ENCODE peak calls at places on chromosomes 1 and 21, in five cellular contexts. J is spleen, X is AG04450, B is AG04449, Q is H9. K is an unnamed sample.

GRCh38 chr1:33296824-33297223 is 24.1 kb downstream of the A3GALT2 start:
- DNase-seq in J (peak), X (no peak), B (no peak), Q (no peak), K (no peak)

GRCh38 chr1:211241071-211241470 is 18.1 kb upstream of the RCOR3 start:
- DNase-seq in J (no peak), X (no peak), B (no peak), Q (no peak), K (no peak)

GRCh38 chr1:236425031-236425663 is 31.1 kb downstream of the EDARADD start:
- DNase-seq in J (no peak), X (no peak), B (no peak), Q (peak), K (no peak)

GRCh38 chr1:39409055-39409816 is 82.2 kb upstream of the BMP8A start:
- DNase-seq in J (peak), X (no peak), B (no peak), Q (peak), K (peak)

GRCh38 chr1:26771643-26772321 is 16.0 kb upstream of the PIGV start:
- DNase-seq in J (no peak), X (peak), B (peak), Q (no peak), K (no peak)

GRCh38 chr1:103211073-103211472 is 102.8 kb upstream of the COL11A1 start:
- DNase-seq in J (no peak), X (no peak), B (no peak), Q (no peak), K (no peak)

GRCh38 chr1:53519412-53519811 is 60.2 kb downstream of the DMRTB1 start:
- DNase-seq in J (no peak), X (no peak), B (no peak), Q (no peak), K (no peak)

GRCh38 chr21:14533555-14534400 is 12.3 kb downstream of the SAMSN1 start:
- DNase-seq in J (no peak), X (no peak), B (no peak), Q (no peak), K (no peak)

GRCh38 chr1:55170426-55170825 is 44.7 kb downstream of the USP24 start:
- DNase-seq in J (no peak), X (no peak), B (no peak), Q (no peak), K (no peak)

GRCh38 chr21:35048706-35049617 is at the start of gene RUNX1:
- DNase-seq in J (peak), X (no peak), B (no peak), Q (no peak), K (no peak)

GRCh38 chr1:26290061-26290415 is 10.2 kb downstream of the SH3BGRL3 start:
- DNase-seq in J (no peak), X (no peak), B (no peak), Q (no peak), K (no peak)

GRCh38 chr1:21291184-21291583 is 921 bp upstream of the ECE1 start:
- DNase-seq in J (no peak), X (no peak), B (no peak), Q (no peak), K (no peak)

GRCh38 chr1:53316742-53317650 is 10.9 kb downstream of the LRP8 start:
- DNase-seq in J (peak), X (no peak), B (no peak), Q (no peak), K (no peak)

GRCh38 chr1:115642168-115643072 is 650 bp downstream of the VANGL1 start:
- DNase-seq in J (peak), X (no peak), B (no peak), Q (peak), K (peak)
- TF ChIP-seq CTCF in J (no peak), X (peak), B (no peak), Q (peak), K (no peak)

GRCh38 chr1:199460933-199461332 is 566.6 kb upstream of the NR5A2 start:
- DNase-seq in J (no peak), X (no peak), B (no peak), Q (no peak), K (no peak)
- TF ChIP-seq CTCF in J (no peak), X (peak), B (no peak), Q (no peak), K (no peak)

GRCh38 chr1:13451399-13451965 is 41.2 kb downstream of the PRAMEF20 start:
- DNase-seq in J (no peak), X (no peak), B (no peak), Q (no peak), K (no peak)
- TF ChIP-seq CTCF in J (no peak), X (no peak), B (no peak), Q (no peak), K (no peak)

GRCh38 chr1:195717651-195718050 is 890.6 kb downstream of the KCNT2 start:
- DNase-seq in J (no peak), X (no peak), B (no peak), Q (no peak), K (no peak)
- TF ChIP-seq CTCF in J (no peak), X (peak), B (peak), Q (peak), K (no peak)

GRCh38 chr1:42977653-42978052 is 19.0 kb upstream of the SLC2A1 start:
- DNase-seq in J (no peak), X (no peak), B (no peak), Q (no peak), K (no peak)
- TF ChIP-seq CTCF in J (no peak), X (no peak), B (no peak), Q (no peak), K (no peak)

GRCh38 chr1:66712819-66713218 is 39.4 kb upstream of the DYNLT5 start:
- DNase-seq in J (no peak), X (no peak), B (no peak), Q (no peak), K (no peak)

GRCh38 chr1:66711420-66711819 is 40.8 kb upstream of the DYNLT5 start:
- DNase-seq in J (no peak), X (no peak), B (no peak), Q (no peak), K (no peak)
- TF ChIP-seq CTCF in J (no peak), X (no peak), B (peak), Q (peak), K (no peak)

DNA sequence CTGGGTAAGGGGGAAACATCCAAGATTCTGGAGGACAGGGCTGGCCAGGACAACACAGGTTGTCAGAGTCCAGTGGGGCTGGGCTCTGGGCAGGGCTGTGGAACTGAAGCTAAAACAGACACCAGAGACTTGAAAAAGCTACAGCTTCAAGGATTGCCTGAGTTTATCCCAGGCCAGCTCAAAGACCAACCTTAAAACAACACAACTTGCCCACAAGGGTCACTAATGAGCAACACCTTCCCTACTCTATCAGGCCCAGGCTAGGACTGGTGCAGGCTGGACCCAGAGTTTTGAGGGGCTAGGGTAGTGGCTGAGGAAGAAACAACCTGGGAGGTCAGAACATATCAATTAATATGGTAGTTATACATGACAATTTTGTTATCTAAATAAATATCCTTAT is 160.7 kb downstream of the SLC45A1 start:
- DNase-seq in J (no peak), X (no peak), B (no peak), Q (no peak), K (no peak)
- TF ChIP-seq CTCF in J (no peak), X (no peak), B (no peak), Q (no peak), K (no peak)

GRCh38 chr1:234691567-234691966 is 81.6 kb upstream of the IRF2BP2 start:
- DNase-seq in J (no peak), X (no peak), B (no peak), Q (no peak), K (no peak)
- TF ChIP-seq CTCF in J (no peak), X (peak), B (peak), Q (no peak), K (peak)

DNA sequence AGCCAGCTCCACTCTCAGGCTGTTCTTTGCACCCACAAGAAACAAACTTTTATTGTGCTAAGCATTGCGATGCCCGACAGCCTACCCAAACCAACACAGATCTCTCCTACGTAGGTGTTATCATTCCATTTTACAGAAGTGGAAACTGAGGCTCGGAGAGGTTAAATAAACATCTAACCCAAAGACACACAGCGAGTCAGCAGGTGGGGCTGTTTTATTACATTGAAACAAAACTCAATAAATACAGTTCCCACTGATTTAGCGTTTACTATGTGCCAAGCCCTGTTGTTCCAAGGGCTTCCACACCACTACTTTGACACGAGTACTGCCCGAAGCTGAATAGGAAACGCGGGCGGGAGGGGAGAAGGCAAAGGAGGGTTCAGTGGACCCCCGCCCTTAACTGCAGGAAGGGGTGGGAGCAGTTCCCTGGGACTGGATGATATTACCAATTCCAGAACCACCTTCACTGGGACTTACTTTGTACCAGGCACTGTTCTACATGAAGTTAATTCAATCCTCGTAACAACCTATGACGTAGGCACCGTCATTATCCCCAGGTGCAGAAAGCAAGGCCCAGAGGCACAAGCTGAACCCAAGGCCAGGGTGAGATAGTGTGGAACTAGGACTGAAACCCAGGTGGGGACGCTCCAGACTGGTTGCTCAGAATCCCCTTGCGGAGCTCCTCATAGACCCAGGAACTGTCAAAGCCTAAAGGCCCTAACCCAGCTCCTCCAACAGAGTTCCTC is 19.3 kb upstream of the ALDH4A1 start:
- DNase-seq in J (no peak), X (no peak), B (no peak), Q (no peak), K (no peak)
- TF ChIP-seq CTCF in J (peak), X (peak), B (no peak), Q (no peak), K (no peak)

GRCh38 chr1:153990468-153991150 is at the start of gene RPS27:
- DNase-seq in J (peak), X (peak), B (peak), Q (peak), K (peak)
- TF ChIP-seq CTCF in J (peak), X (no peak), B (no peak), Q (no peak), K (no peak)

K was measured in endothelial cell.